ENCODE peak calls at places on chromosomes 12 and 14, in eight cellular contexts. B is uterus, N is heart right ventricle, Q is stomach, K is pancreas, F is body of pancreas, O is spleen, U is PC-9. E is an unnamed sample. For H3K36me3 and H3K27me3, the result is how much of the 10 kb centered on the place peaks cover.

GRCh38 chr12:10957741-10958140 is 18.7 kb upstream of the TAS2R14 start:
- DNase-seq in B (no peak), N (no peak), Q (no peak), K (no peak), F (no peak), O (no peak), U (no peak), E (no peak)

GRCh38 chr12:132239796-132240668 is 89.4 kb downstream of the GALNT9 start:
- DNase-seq in B (no peak), N (no peak), Q (no peak), K (no peak), F (no peak), O (peak), U (no peak), E (no peak)

GRCh38 chr14:66008631-66009030 is 477.5 kb upstream of the CCDC196 start:
- DNase-seq in B (no peak), N (no peak), Q (no peak), K (no peak), F (no peak), O (no peak), U (no peak), E (no peak)

GRCh38 chr12:42565001-42565400 is 24.5 kb downstream of the PRICKLE1 start:
- DNase-seq in B (no peak), N (no peak), Q (no peak), K (no peak), F (no peak), O (no peak), U (no peak), E (no peak)

GRCh38 chr14:54808326-54809161 is 94.1 kb downstream of the GCH1 start:
- DNase-seq in B (no peak), N (no peak), Q (no peak), K (no peak), F (no peak), O (no peak), U (no peak), E (no peak)

GRCh38 chr12:30440826-30441602 is 254.7 kb downstream of the IPO8 start:
- DNase-seq in B (no peak), N (no peak), Q (no peak), K (no peak), F (no peak), O (no peak), U (no peak), E (peak)

GRCh38 chr12:92987846-92988621 is 58.9 kb upstream of the EEA1 start:
- DNase-seq in B (no peak), N (peak), Q (no peak), K (no peak), F (no peak), O (no peak), U (peak), E (no peak)

GRCh38 chr14:68359862-68360552 is 432.9 kb downstream of the ZFP36L1 start:
- DNase-seq in B (peak), N (peak), Q (peak), K (no peak), F (peak), O (no peak), U (no peak), E (no peak)

GRCh38 chr12:46303039-46303666 is 34.3 kb upstream of the SLC38A1 start:
- DNase-seq in B (no peak), N (peak), Q (peak), K (no peak), F (peak), O (no peak), U (no peak), E (peak)

GRCh38 chr12:128944956-128945355 is 91.7 kb downstream of the GLT1D1 start:
- DNase-seq in B (no peak), N (no peak), Q (no peak), K (no peak), F (no peak), O (no peak), U (no peak), E (no peak)

GRCh38 chr14:50541159-50541567 is 8.8 kb upstream of the MAP4K5 start:
- DNase-seq in B (no peak), N (no peak), Q (no peak), K (no peak), F (no peak), O (no peak), U (no peak), E (no peak)

GRCh38 chr14:62682208-62682607 is 363.1 kb downstream of the KCNH5 start:
- DNase-seq in B (no peak), N (no peak), Q (no peak), K (no peak), F (no peak), O (no peak), U (no peak), E (no peak)

GRCh38 chr12:62983594-62983993 is 48.6 kb upstream of the PPM1H start:
- DNase-seq in B (no peak), N (no peak), Q (peak), K (no peak), F (no peak), O (no peak), U (no peak), E (peak)

GRCh38 chr12:47152095-47152494 is 72.3 kb upstream of the AMIGO2 start:
- DNase-seq in B (no peak), N (no peak), Q (no peak), K (no peak), F (no peak), O (no peak), U (no peak), E (no peak)

GRCh38 chr12:106142591-106143261 is 4.0 kb upstream of the NUAK1 start:
- DNase-seq in B (no peak), N (no peak), Q (no peak), K (no peak), F (no peak), O (no peak), U (no peak), E (no peak)

GRCh38 chr14:102777711-102778615 is 714 bp downstream of the TRAF3 start:
- DNase-seq in B (peak), N (no peak), Q (no peak), K (no peak), F (no peak), O (peak), U (no peak), E (no peak)

GRCh38 chr14:100239200-100239839 is 376 bp downstream of the YY1 start:
- DNase-seq in B (peak), N (peak), Q (no peak), K (peak), F (no peak), O (peak), U (no peak), E (no peak)

GRCh38 chr12:40137252-40137651 is 31.4 kb upstream of the SLC2A13 start:
- DNase-seq in B (no peak), N (no peak), Q (no peak), K (no peak), F (no peak), O (no peak), U (no peak), E (no peak)

GRCh38 chr12:41055875-41056577 is 132.1 kb upstream of the PDZRN4 start:
- DNase-seq in B (no peak), N (no peak), Q (no peak), K (no peak), F (no peak), O (no peak), U (no peak), E (no peak)

GRCh38 chr12:106644335-106645073 is 61.7 kb downstream of the RFX4 start:
- DNase-seq in B (no peak), N (no peak), Q (no peak), K (no peak), F (no peak), O (no peak), U (no peak), E (no peak)

GRCh38 chr12:58387199-58387598 is 445.8 kb downstream of the ATP23 start:
- DNase-seq in B (no peak), N (no peak), Q (no peak), K (no peak), F (no peak), O (no peak), U (peak), E (no peak)

GRCh38 chr12:106985479-106985878 is 1.5 kb downstream of the MTERF2 start:
- DNase-seq in B (no peak), N (no peak), Q (no peak), K (no peak), F (peak), O (no peak), U (no peak), E (no peak)

GRCh38 chr12:3487027-3487426 is 4.0 kb upstream of the PRMT8 start:
- DNase-seq in B (no peak), N (no peak), Q (no peak), K (no peak), F (no peak), O (no peak), U (no peak), E (no peak)

GRCh38 chr14:78356406-78356805 is 186.2 kb downstream of the NRXN3 start:
- DNase-seq in B (no peak), N (no peak), Q (no peak), K (no peak), F (no peak), O (no peak), U (no peak), E (no peak)

GRCh38 chr14:80798878-80799277 is 142.7 kb downstream of the CEP128 start:
- DNase-seq in B (no peak), N (no peak), Q (no peak), K (no peak), F (no peak), O (no peak), U (no peak), E (no peak)

GRCh38 chr14:101124860-101125259 is 221.3 kb upstream of the RTL1 start:
- DNase-seq in B (no peak), N (no peak), Q (peak), K (no peak), F (no peak), O (no peak), U (no peak), E (no peak)

GRCh38 chr12:65495233-65495632 is 216.8 kb downstream of the MSRB3 start:
- DNase-seq in B (no peak), N (no peak), Q (no peak), K (no peak), F (no peak), O (no peak), U (no peak), E (no peak)

GRCh38 chr12:6792522-6793201 is 3.3 kb downstream of the CD4 start:
- DNase-seq in B (no peak), N (peak), Q (no peak), K (peak), F (no peak), O (peak), U (no peak), E (no peak)

GRCh38 chr14:92610849-92611271 is 97.3 kb downstream of the RIN3 start:
- DNase-seq in B (no peak), N (no peak), Q (no peak), K (no peak), F (no peak), O (no peak), U (no peak), E (no peak)

GRCh38 chr12:6694701-6695100 is 5.5 kb upstream of the ZNF384 start:
- DNase-seq in B (no peak), N (no peak), Q (no peak), K (no peak), F (no peak), O (peak), U (no peak), E (no peak)

DNA sequence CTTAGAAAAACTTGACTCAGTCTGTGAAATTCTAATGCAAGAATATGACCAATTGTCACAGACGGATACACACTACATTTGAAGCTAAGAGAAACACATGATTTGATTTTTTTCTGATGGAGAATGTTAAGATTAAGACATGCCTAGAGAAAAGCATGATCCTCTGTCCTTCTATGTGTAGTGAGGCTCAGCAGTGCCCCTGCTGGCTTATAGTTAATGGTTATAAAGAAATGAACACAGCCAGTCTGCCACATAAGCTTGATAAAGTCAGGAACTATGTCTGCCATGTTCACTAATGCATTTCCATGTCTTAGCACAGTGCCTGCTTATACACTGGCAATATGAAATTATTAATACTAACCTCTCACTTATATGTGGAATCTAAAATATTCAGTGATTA is 168.1 kb upstream of the DAAM1 start:
- DNase-seq in B (no peak), N (no peak), Q (no peak), K (no peak), F (no peak), O (no peak), U (no peak), E (peak)
- TF ChIP-seq CTCF in B (no peak), N (peak), Q (no peak), K (no peak), F (peak), O (peak), U (peak), E (peak)

GRCh38 chr12:51000245-51000644 is 25.9 kb downstream of the SLC11A2 start:
- DNase-seq in B (no peak), N (no peak), Q (no peak), K (no peak), F (no peak), O (no peak), U (peak), E (no peak)
- H3K36me3 ChIP-seq in B (under half), N (under half), Q (half or more), K (under half), F (under half), O (half or more), U (under half), E (half or more)

GRCh38 chr12:27710592-27711311 is at the start of gene MRPS35:
- DNase-seq in B (peak), N (peak), Q (peak), K (peak), F (peak), O (peak), U (peak), E (peak)

GRCh38 chr12:27709212-27709931 is 1.3 kb upstream of the MRPS35 start:
- DNase-seq in B (no peak), N (no peak), Q (no peak), K (no peak), F (no peak), O (no peak), U (no peak), E (no peak)

GRCh38 chr12:27711312-27711682 is 665 bp downstream of the MRPS35 start:
- DNase-seq in B (no peak), N (no peak), Q (no peak), K (no peak), F (no peak), O (no peak), U (no peak), E (peak)

GRCh38 chr12:27709932-27710591 is 570 bp upstream of the MRPS35 start:
- DNase-seq in B (no peak), N (no peak), Q (no peak), K (no peak), F (peak), O (no peak), U (no peak), E (no peak)

GRCh38 chr12:27711957-27712356 is 1.3 kb downstream of the MRPS35 start:
- DNase-seq in B (no peak), N (no peak), Q (no peak), K (no peak), F (no peak), O (no peak), U (no peak), E (no peak)
- H3K27me3 ChIP-seq in B (under half), N (under half), Q (under half), K (under half), F (under half), O (under half), U (under half), E (under half)

GRCh38 chr14:29085546-29085945 is 319.0 kb downstream of the FOXG1 start:
- DNase-seq in B (no peak), N (no peak), Q (no peak), K (no peak), F (no peak), O (no peak), U (no peak), E (no peak)
- TF ChIP-seq CTCF in B (no peak), N (no peak), Q (no peak), K (no peak), F (no peak), O (peak), U (no peak), E (peak)

DNA sequence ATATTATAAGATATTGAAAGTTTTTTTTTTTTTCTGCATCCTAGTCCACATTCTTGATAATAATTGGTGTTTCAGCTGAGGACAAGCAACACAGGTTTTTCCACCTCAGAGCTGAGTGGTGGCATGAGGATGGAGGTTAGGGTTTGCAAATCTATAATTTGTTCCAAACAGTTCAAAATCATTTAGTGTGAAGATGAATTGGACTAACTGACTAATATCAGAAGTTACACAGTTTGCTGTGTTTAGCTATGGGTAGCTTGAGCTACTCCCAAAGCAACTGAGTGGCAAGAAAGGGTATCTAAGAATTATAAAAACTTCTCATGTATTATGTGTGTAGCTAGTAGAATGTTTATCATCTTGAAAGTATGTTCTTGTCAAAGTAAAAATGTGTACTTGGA is 17.1 kb downstream of the EID3 start:
- DNase-seq in B (no peak), N (no peak), Q (no peak), K (no peak), F (no peak), O (no peak), U (no peak), E (no peak)
- H3K36me3 ChIP-seq in B (under half), N (half or more), Q (half or more), K (under half), F (under half), O (half or more), U (half or more), E (half or more)

E was measured in WERI-Rb-1.